ENCODE peak calls at places on chromosome 22, in six cellular contexts. T is astrocyte of the hippocampus; H is H9; A is activated T-cell treated with anti-CD3 and anti-CD28 coated beads, Interleukin-2, amount 50 U/mL, for 24 hours; E is activated gamma-delta T cell treated with Interleukin-2 at 50 U/mL for 16 hours; C is H7. O is an unnamed sample.

GRCh38 chr22:31329453-31330215 is 16.5 kb downstream of the PATZ1 start:
- DNase-seq in T (no peak), H (no peak), A (no peak), E (no peak), C (peak), O (no peak)

GRCh38 chr22:36902143-36902911 is 11.1 kb upstream of the CSF2RB start:
- DNase-seq in T (no peak), H (no peak), A (no peak), E (no peak), C (no peak), O (no peak)

GRCh38 chr22:23149743-23150238 is 4.5 kb downstream of the RAB36 start:
- DNase-seq in T (no peak), H (peak), A (no peak), E (no peak), C (peak), O (no peak)

GRCh38 chr22:38435010-38435409 is 20.0 kb downstream of the KCNJ4 start:
- DNase-seq in T (no peak), H (peak), A (no peak), E (no peak), C (peak), O (no peak)

GRCh38 chr22:24498826-24499225 is 3.7 kb downstream of the UPB1 start:
- DNase-seq in T (no peak), H (no peak), A (no peak), E (no peak), C (no peak), O (no peak)

GRCh38 chr22:46763051-46763705 is 728 bp downstream of the TBC1D22A start:
- DNase-seq in T (peak), H (no peak), A (no peak), E (peak), C (no peak), O (no peak)

GRCh38 chr22:20584029-20584871 is 76.8 kb downstream of the MED15 start:
- DNase-seq in T (no peak), H (no peak), A (peak), E (no peak), C (no peak), O (no peak)

GRCh38 chr22:32307617-32308016 is 50.0 kb upstream of the RFPL3 start:
- DNase-seq in T (no peak), H (no peak), A (no peak), E (no peak), C (no peak), O (no peak)

GRCh38 chr22:35630387-35630793 is 13.3 kb upstream of the MB start:
- DNase-seq in T (peak), H (peak), A (no peak), E (no peak), C (no peak), O (no peak)

GRCh38 chr22:43777204-43777671 is 34.9 kb downstream of the EFCAB6 start:
- DNase-seq in T (peak), H (no peak), A (no peak), E (no peak), C (no peak), O (no peak)

GRCh38 chr22:46537221-46537945 is at the start of gene CELSR1:
- DNase-seq in T (peak), H (peak), A (peak), E (no peak), C (peak), O (no peak)

GRCh38 chr22:37263966-37264887 is 18.1 kb upstream of the CYTH4 start:
- DNase-seq in T (no peak), H (peak), A (no peak), E (no peak), C (no peak), O (no peak)

GRCh38 chr22:36445158-36445668 is 36.2 kb downstream of the TXN2 start:
- DNase-seq in T (peak), H (no peak), A (no peak), E (no peak), C (no peak), O (no peak)

GRCh38 chr22:44363980-44364749 is 51.4 kb upstream of the SHISAL1 start:
- DNase-seq in T (no peak), H (no peak), A (no peak), E (no peak), C (no peak), O (no peak)

GRCh38 chr22:27842994-27843431 is 41.5 kb upstream of the MN1 start:
- DNase-seq in T (no peak), H (no peak), A (no peak), E (no peak), C (no peak), O (no peak)

GRCh38 chr22:27777128-27777527 is 24.4 kb downstream of the MN1 start:
- DNase-seq in T (no peak), H (no peak), A (no peak), E (no peak), C (no peak), O (no peak)

GRCh38 chr22:31281733-31282132 is 10.6 kb downstream of the PIK3IP1 start:
- DNase-seq in T (no peak), H (no peak), A (no peak), E (no peak), C (no peak), O (no peak)

GRCh38 chr22:37284807-37285355 is 2.6 kb downstream of the CYTH4 start:
- DNase-seq in T (no peak), H (no peak), A (peak), E (peak), C (peak), O (peak)